ENCODE peak calls at places on chromosomes 12 and 14, in nine cellular contexts. W is transverse colon, D is lower leg skin, X is endothelial cell, L is endodermal cell, J is AG09319, F is upper lobe of left lung, A is nephron progenitor cell, Y is AG04450. S is an unnamed sample.

GRCh38 chr12:57726884-57727757 is 11.4 kb downstream of the AGAP2 start:
- DNase-seq in W (peak; percentile 33), D (peak; percentile 19), L (peak; percentile 84), A (peak; percentile 79), X (peak; percentile 43), Y (no peak), J (no peak), F (peak; percentile 88), S (no peak)

GRCh38 chr12:88153959-88154358 is 11.9 kb downstream of the TMTC3 start:
- DNase-seq in Y (peak; percentile 20), D (no peak), L (no peak), W (no peak), J (peak; percentile 28), X (no peak), A (no peak), F (no peak), S (no peak)

GRCh38 chr14:48035836-48036235 is 360.4 kb upstream of the MDGA2 start:
- DNase-seq in J (no peak), L (peak; percentile 88), F (no peak), A (no peak), Y (no peak), W (no peak), D (no peak), X (no peak), S (no peak)

GRCh38 chr14:95452890-95453712 is 63.3 kb downstream of the SYNE3 start:
- DNase-seq in D (no peak), X (no peak), L (no peak), W (no peak), Y (no peak), F (no peak), A (no peak), J (no peak), S (no peak)

GRCh38 chr14:59281613-59282012 is 93.1 kb downstream of the DAAM1 start:
- DNase-seq in F (no peak), W (no peak), A (no peak), X (no peak), L (no peak), J (no peak), Y (no peak), D (no peak), S (peak; percentile 25)

GRCh38 chr12:108446766-108447165 is 68.3 kb upstream of the FICD start:
- DNase-seq in Y (no peak), F (no peak), D (no peak), L (no peak), W (no peak), J (peak; percentile 14), X (no peak), A (no peak), S (no peak)

GRCh38 chr12:509494-509893 is 49.8 kb downstream of the B4GALNT3 start:
- DNase-seq in X (no peak), D (no peak), A (no peak), Y (no peak), J (no peak), W (peak; percentile 30), F (no peak), L (peak; percentile 91), S (no peak)

GRCh38 chr14:75198291-75198933 is 22.0 kb upstream of the TMED10 start:
- DNase-seq in J (no peak), D (no peak), A (no peak), F (peak; percentile 57), Y (no peak), W (peak; percentile 36), X (no peak), L (no peak), S (no peak)

GRCh38 chr14:71758198-71758955 is 173.9 kb upstream of the RGS6 start:
- DNase-seq in L (no peak), A (no peak), Y (no peak), W (no peak), F (no peak), J (no peak), X (no peak), D (no peak), S (no peak)

GRCh38 chr14:22614240-22614799 is 16.2 kb downstream of the ABHD4 start:
- DNase-seq in J (no peak), L (peak; percentile 60), D (no peak), W (no peak), F (no peak), A (peak; percentile 62), X (no peak), Y (peak; percentile 84), S (no peak)

GRCh38 chr14:35534130-35534883 is at the start of gene INSM2:
- DNase-seq in X (peak; percentile 9), J (no peak), A (peak; percentile 24), W (no peak), D (no peak), L (no peak), F (peak; percentile 85), Y (no peak), S (no peak)

GRCh38 chr12:104620761-104621531 is 164.2 kb downstream of the CHST11 start:
- DNase-seq in L (peak; percentile 47), A (no peak), Y (no peak), X (no peak), W (no peak), D (no peak), F (no peak), J (no peak), S (no peak)

GRCh38 chr14:50619569-50620141 is 48.5 kb downstream of the SAV1 start:
- DNase-seq in W (no peak), L (no peak), J (no peak), D (no peak), A (no peak), F (no peak), Y (no peak), X (no peak), S (peak; percentile 2)

DNA sequence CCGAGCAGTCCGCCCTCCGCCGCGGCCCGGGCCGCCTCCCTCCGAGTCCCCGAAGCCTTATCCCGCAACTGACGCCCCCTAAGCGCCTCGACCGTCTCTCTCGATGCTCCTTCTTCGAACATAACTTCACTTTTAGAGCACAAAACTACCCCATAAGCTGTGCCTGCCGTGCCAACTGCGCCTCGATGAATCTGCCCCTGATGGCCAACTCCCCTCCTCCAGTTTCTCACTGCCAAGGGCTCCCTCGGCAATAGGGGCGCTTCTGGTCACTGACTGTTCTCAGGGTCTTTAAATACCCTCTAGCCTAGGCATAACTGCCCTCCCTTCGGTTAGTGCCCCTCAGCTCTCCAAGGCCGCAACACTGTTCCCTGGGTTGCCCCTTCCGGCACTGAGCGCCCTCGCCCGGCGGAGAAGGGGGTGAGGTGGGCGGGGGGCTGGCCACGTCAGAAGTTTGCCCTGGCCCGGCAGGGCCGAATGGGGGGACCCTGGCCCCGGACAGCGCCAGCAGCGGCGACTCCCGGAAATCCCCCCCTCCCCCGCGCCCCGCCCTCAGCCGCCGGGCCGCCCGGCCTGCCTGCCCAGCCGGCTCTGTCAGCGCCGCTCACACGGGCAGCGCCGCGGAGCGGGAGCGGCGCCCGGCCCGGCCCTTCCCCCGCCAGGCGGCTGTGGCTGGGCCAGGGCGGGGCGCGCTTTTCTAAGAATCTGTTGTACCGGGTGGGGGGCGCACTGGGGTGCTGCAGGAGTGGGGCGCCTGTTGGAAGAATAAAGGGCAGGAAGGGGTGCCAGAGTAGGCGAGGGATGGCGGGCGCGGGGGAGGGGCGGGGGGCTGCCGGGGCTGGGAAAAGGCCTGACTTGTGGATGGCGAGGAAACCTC is 10.6 kb downstream of the RARG start:
- DNase-seq in A (peak; percentile 86), X (peak; percentile 69), F (peak; percentile 96), D (no peak), W (peak; percentile 82), L (peak; percentile 96), Y (no peak), J (no peak), S (peak; percentile 44)
- TF ChIP-seq CTCF in A (no peak), X (no peak), F (peak; percentile 25), D (no peak), W (no peak), L (peak; percentile 53), Y (peak; percentile 15), J (peak; percentile 12), S (no peak)

DNA sequence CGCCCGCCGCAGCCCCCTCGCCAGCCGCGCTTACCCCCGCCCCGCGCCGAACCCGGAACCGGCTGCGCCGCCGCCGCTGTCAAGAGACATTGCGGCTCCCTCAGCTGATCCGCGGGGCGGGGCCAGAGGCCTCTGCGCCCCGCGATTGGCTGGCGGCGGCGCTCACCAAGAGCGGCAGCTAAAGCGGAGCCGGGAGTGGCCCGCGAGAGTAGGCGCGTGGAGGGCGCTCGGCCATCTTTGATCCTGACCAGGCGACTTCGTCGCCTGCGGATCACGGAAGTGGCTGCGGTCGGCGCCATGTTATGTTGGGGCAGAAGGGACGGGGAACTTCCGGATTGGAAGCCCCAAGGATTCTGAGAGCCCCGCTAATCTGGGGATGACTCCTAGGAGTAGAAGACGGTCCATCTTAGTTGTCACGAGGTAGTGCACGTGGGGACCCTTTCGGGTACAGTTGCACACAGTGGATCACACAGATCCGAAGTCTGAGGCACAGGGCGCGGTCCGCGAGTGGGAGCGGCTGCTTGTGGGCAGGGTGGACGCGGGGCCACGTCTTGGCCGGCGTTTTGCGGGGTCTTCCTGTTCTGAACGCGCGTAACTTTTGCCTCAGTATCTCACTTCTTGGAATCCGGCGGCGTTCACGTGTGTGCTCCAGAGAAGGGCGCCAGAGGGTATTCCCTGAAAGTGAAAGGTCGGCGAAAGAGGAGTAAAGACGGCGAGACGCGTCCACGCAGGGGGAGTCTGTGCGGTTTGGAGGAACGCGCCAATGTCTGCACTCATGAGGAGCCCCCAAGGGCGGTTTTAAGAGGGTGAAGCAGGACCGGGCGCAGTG is at the start of gene CHFR:
- DNase-seq in F (peak; percentile 99), X (peak; percentile 94), A (peak; percentile 94), Y (peak; percentile 90), W (peak; percentile 97), D (peak; percentile 96), J (peak; percentile 92), L (peak; percentile 99), S (peak; percentile 97)
- TF ChIP-seq CTCF in F (no peak), X (no peak), A (no peak), Y (no peak), W (no peak), D (no peak), J (no peak), L (no peak), S (no peak)

DNA sequence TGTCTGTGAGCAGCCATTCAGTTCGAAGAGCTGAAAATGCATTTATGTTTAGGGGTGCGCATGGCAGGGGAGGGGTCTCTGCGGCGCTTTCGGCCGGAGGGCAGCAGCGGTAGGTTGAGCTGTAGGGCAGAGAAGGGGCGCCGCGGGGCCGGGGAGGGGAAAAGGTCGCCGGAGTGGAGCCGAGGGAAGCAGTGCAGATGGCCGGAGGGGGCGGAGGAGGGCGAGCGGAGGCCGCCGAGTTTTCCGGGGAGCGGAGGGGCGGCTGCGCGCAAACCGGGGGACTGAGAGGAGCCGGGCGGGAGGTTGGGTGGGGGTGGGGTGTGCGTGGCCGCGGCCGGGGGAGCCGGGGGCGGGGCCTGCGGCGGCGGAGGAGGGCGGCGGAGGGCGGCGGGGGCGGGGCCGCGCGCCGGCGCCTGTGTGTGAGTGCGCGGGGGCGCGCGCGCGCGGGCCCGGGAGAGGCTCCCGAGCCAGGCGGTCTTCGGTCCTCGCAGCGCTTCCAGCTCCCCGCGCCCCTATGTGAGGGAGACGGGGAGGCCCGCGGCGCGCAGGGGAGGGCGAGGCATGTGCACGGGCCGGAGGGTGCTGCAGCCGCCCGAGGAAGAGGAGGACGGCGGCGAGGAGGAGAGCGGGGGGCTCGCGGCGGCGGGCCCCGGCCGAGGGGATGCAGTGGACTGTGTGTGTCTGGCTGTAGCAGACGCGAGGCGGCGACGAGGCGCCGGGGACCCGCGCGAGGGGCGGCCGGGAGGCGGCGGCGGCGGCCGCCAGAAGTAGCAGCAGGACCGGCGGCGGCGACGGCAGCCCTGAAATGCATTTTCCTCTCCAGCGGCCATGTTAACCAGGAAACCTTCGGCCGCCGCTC is at the start of gene DYRK2:
- DNase-seq in D (peak; percentile 52), J (peak; percentile 44), W (peak; percentile 85), A (peak; percentile 83), Y (no peak), X (peak; percentile 80), L (peak; percentile 92), F (peak; percentile 97), S (no peak)
- TF ChIP-seq CTCF in D (no peak), J (no peak), W (no peak), A (no peak), Y (no peak), X (no peak), L (peak; percentile 51), F (peak; percentile 35), S (no peak)

GRCh38 chr12:112179936-112180335 is 54.6 kb downstream of the TRAFD1 start:
- DNase-seq in F (no peak), D (no peak), X (no peak), J (no peak), L (peak; percentile 67), W (no peak), Y (no peak), A (no peak), S (no peak)
- TF ChIP-seq CTCF in F (no peak), D (no peak), X (no peak), J (no peak), L (peak; percentile 44), W (no peak), Y (no peak), A (no peak), S (no peak)

S was measured in HL-60.